ENCODE peak calls at places on chromosomes 1 and 21, in five cellular contexts. B is CD8-positive, alpha-beta T cell; G is uterus; L is heart right ventricle; J is IMR-90. P is an unnamed sample. For H3K9me3, the result is how much of the 10 kb centered on the place peaks cover.

GRCh38 chr1:159900086-159900680 is at the start of gene CFAP45:
- DNase-seq in B (no peak), G (peak), L (peak), J (peak), P (peak)

GRCh38 chr1:59696421-59697115 is 118.2 kb upstream of the HOOK1 start:
- DNase-seq in B (no peak), G (no peak), L (no peak), J (no peak), P (no peak)

GRCh38 chr1:78054559-78054958 is 8.8 kb downstream of the GIPC2 start:
- DNase-seq in B (no peak), G (no peak), L (no peak), J (peak), P (no peak)

GRCh38 chr1:118983558-118984021 is 4.6 kb downstream of the TBX15 start:
- DNase-seq in B (no peak), G (no peak), L (no peak), J (no peak), P (no peak)

GRCh38 chr1:172883844-172884243 is 166.9 kb downstream of the TNFSF18 start:
- DNase-seq in B (no peak), G (no peak), L (no peak), J (no peak), P (no peak)

GRCh38 chr1:51331206-51332100 is 1.1 kb upstream of the TTC39A start:
- DNase-seq in B (no peak), G (no peak), L (peak), J (peak), P (no peak)

GRCh38 chr1:99942723-99943122 is 27.1 kb upstream of the SLC35A3 start:
- DNase-seq in B (no peak), G (no peak), L (no peak), J (no peak), P (no peak)

GRCh38 chr1:46646331-46646730 is 21.8 kb downstream of the ATPAF1 start:
- DNase-seq in B (no peak), G (no peak), L (no peak), J (no peak), P (no peak)

GRCh38 chr1:69404486-69404885 is 163.2 kb upstream of the LRRC7 start:
- DNase-seq in B (no peak), G (no peak), L (no peak), J (no peak), P (no peak)

GRCh38 chr1:12601690-12602632 is 16.0 kb downstream of the DHRS3 start:
- DNase-seq in B (no peak), G (peak), L (peak), J (peak), P (no peak)

GRCh38 chr21:35252831-35253230 is 203.7 kb upstream of the RUNX1 start:
- DNase-seq in B (no peak), G (no peak), L (no peak), J (peak), P (no peak)

GRCh38 chr1:11187000-11187399 is 2.2 kb upstream of the ANGPTL7 start:
- DNase-seq in B (no peak), G (no peak), L (no peak), J (no peak), P (no peak)

GRCh38 chr1:226438007-226438406 is 30.1 kb upstream of the PARP1 start:
- DNase-seq in B (no peak), G (no peak), L (no peak), J (no peak), P (no peak)

GRCh38 chr1:111814642-111815041 is 58.9 kb downstream of the DDX20 start:
- DNase-seq in B (no peak), G (no peak), L (no peak), J (no peak), P (no peak)

GRCh38 chr1:43395523-43395922 is 5.8 kb downstream of the SZT2 start:
- DNase-seq in B (no peak), G (no peak), L (no peak), J (no peak), P (no peak)

GRCh38 chr1:70504176-70504820 is 93.2 kb downstream of the CTH start:
- DNase-seq in B (no peak), G (no peak), L (no peak), J (no peak), P (no peak)

GRCh38 chr1:44775930-44776748 is 799 bp downstream of the RPS8 start:
- DNase-seq in B (peak), G (no peak), L (no peak), J (no peak), P (no peak)

GRCh38 chr1:48560577-48560976 is 88.6 kb upstream of the SPATA6 start:
- DNase-seq in B (no peak), G (no peak), L (no peak), J (no peak), P (no peak)

GRCh38 chr1:217332426-217333065 is 298.3 kb downstream of the GPATCH2 start:
- DNase-seq in B (no peak), G (no peak), L (peak), J (no peak), P (no peak)

GRCh38 chr1:111982428-111982827 is 7.0 kb downstream of the KCND3 start:
- DNase-seq in B (no peak), G (no peak), L (no peak), J (no peak), P (no peak)

GRCh38 chr1:5480906-5481305 is 511.3 kb downstream of the NPHP4 start:
- DNase-seq in B (no peak), G (no peak), L (no peak), J (no peak), P (no peak)

GRCh38 chr1:2275796-2276536 is 47.8 kb downstream of the SKI start:
- DNase-seq in B (no peak), G (no peak), L (no peak), J (peak), P (peak)

GRCh38 chr1:218374972-218375371 is 29.8 kb downstream of the TGFB2 start:
- DNase-seq in B (no peak), G (no peak), L (no peak), J (peak), P (no peak)

GRCh38 chr1:31027693-31028526 is 37.6 kb downstream of the PUM1 start:
- DNase-seq in B (no peak), G (no peak), L (no peak), J (no peak), P (no peak)

DNA sequence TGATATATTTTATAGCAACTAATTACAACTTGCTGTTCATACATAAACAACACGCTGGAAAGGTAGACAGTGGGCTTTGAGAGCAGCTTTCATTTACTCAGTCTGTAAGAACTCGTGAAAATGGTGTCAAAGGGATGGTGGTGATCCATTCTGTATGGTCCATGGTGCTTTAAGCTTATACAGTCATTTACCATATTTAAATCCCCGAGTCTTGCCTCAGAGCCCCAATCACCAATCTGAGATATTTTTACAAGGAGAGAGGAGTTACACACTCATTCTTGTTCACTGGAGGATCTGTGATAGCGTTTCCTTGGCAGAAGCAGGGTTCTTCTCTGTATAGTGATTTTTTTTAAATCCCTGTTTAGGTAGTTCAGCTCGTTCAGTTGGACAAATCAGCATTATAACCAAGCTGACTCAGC is 694.6 kb downstream of the USP25 start:
- DNase-seq in B (no peak), G (no peak), L (no peak), J (no peak), P (no peak)
- H3K27ac ChIP-seq in B (no peak), G (peak), L (peak), J (no peak), P (peak)

DNA sequence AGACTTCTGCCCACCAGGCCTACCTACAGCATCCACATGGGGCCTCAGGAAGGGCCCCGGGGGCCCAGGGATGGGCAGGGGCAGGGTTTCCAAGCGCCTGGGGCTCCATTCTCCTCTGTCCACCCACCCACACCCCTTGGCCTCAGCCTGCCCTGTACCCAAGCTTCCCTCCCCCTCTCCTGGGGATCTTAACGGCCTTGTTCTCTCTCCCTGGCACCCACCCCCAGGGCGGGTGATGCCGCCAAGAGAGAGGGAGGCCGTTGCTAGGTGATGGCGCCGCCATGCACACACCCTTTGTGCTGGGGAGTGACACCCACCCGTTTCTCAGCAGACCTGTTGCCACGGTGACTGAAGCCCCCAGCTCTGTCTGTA is 7.5 kb downstream of the GPR37L1 start:
- DNase-seq in B (no peak), G (peak), L (no peak), J (no peak), P (no peak)
- H3K4me3 ChIP-seq in B (no peak), G (no peak), L (no peak), J (no peak), P (no peak)

DNA sequence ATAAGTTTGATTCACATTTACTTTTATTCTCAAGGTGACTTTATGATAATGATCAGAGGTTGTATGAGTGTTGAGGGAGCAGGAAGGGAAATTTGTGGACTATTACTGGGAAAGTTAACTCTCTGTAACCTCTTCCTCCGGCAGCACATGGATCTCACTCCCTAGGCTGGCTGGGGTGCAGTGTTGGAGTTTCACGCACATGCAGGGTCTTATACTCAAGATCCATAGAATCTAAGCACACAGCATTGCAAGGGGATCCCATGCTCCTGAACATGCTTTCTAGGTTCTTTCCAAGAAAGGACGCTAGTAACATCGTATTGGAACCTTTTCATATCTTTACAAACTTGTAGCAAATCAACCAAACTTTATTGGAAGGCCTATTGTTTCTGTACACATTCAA is 757.6 kb upstream of the TPTE start:
- DNase-seq in B (no peak), G (no peak), L (no peak), J (no peak), P (no peak)
- H3K9me3 ChIP-seq in B (under half), G (under half), L (under half), J (under half), P (under half)

DNA sequence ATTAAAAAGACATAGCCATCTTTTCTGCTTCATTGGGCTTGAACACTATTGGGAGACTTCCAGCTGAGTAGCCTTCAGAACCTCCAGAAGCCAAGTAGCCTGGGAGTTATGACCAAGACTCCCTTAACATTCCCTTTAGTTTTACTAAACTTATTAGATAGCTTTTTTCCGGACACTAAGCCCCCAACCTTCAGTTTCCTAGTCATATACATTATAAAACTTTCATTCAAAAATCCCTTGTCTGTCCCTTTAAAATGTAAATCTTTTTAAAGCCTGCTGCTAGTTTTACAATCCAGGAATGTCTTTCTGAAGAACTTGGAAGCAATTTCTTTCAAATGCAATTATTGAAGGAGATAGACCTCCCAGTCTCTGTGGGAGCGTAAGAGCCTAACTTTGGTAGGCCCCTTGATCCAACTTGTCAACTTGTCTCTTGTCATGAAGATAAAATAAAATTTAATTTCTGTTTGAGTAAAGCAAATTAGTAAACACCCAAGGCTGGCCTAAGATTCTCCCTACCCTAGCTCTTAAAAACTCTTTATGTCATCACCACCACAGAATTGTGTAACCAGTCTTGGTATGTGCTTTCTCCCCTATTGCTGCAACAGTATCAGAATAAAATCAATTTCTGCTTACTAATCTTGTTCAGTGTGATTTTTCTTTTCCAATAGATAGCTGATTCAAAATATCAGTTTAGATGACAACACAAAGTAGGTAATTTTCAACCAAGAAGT is 796.2 kb downstream of the PLA2G4A start:
- DNase-seq in B (no peak), G (no peak), L (no peak), J (peak), P (no peak)
- H3K27ac ChIP-seq in B (no peak), G (no peak), L (no peak), J (no peak), P (no peak)

DNA sequence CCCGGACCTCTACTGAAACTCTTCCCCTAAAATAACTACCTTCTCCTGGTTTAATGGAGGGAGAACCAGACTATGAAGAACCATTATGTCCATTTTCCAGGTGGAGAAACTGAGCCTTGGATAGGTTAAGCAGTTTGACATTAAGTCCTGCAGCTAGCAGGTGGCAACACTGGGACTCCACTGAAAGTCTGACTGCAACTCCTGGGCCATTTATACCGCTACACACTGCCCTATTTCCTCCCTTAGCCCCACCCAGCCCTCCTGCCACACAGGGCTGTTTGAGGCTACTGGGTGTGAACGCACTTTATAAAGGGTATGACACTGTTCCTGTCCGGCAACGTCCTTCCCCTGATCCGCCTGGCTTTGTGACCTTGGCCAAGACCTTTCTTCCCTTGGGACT is 511 bp upstream of the INPP5B start:
- DNase-seq in B (no peak), G (no peak), L (no peak), J (no peak), P (no peak)
- H3K4me3 ChIP-seq in B (peak), G (peak), L (peak), J (no peak), P (peak)

GRCh38 chr21:30714946-30715345 is 3.6 kb downstream of the KRTAP21-3 start:
- DNase-seq in B (no peak), G (no peak), L (no peak), J (no peak), P (no peak)
- H3K9me3 ChIP-seq in B (under half), G (under half), L (under half), J (under half), P (under half)

DNA sequence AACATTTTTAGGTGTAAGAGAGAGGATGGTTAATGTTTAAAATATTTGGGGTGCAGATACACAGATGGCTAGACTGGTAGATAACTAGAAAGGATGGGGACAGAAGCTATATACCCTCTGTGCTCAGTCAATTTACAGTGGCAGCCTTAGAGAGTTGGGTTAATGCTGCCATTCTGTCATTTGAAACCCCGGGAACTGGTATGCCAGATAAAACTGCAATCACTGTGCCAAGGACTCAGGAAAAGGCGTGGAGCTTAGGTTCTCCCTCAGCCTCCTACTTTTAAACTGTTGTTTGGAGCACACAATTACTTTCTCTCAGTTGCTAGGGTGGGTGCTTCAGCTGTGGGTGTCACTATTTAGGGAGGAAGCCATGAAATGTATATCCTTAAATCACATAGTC is 90.0 kb upstream of the HNRNPU start:
- DNase-seq in B (no peak), G (no peak), L (no peak), J (no peak), P (no peak)
- H3K27ac ChIP-seq in B (no peak), G (no peak), L (peak), J (no peak), P (peak)

GRCh38 chr1:156106624-156107488 is 7.7 kb upstream of the LMNA start:
- DNase-seq in B (no peak), G (no peak), L (peak), J (peak), P (no peak)
- H3K4me3 ChIP-seq in B (no peak), G (peak), L (peak), J (peak), P (peak)

GRCh38 chr1:94515548-94515947 is 26.0 kb downstream of the F3 start:
- DNase-seq in B (no peak), G (no peak), L (no peak), J (no peak), P (no peak)
- H3K9me3 ChIP-seq in B (under half), G (under half), L (under half), J (under half), P (under half)